ENCODE peak calls at places on chromosome 5, in eight cellular contexts. N, T, D, L, U, O, Q and H are unnamed samples.

GRCh38 chr5:170219615-170220014 is 13.2 kb upstream of the C5orf58 start:
- DNase-seq in D (peak), N (peak), Q (no peak), U (peak), T (peak), O (no peak), L (no peak), H (no peak)

GRCh38 chr5:132853790-132854189 is 12.5 kb downstream of the GDF9 start:
- DNase-seq in N (no peak), U (no peak), Q (no peak), T (no peak), L (no peak), D (no peak), O (no peak), H (no peak)

GRCh38 chr5:113081881-113082546 is 105.4 kb downstream of the DCP2 start:
- DNase-seq in N (peak), O (no peak), D (peak), U (peak), L (no peak), T (no peak), Q (no peak), H (no peak)

GRCh38 chr5:139689631-139690384 is 41.7 kb downstream of the CXXC5 start:
- DNase-seq in N (peak), U (no peak), Q (no peak), O (no peak), D (no peak), L (no peak), T (peak), H (no peak)

GRCh38 chr5:136020383-136021015 is 8.3 kb upstream of the TGFBI start:
- DNase-seq in N (peak), T (no peak), D (peak), O (no peak), L (no peak), U (peak), Q (no peak), H (no peak)

GRCh38 chr5:172454355-172455086 is at the start of gene SH3PXD2B:
- DNase-seq in Q (no peak), T (peak), D (no peak), O (peak), U (peak), N (peak), L (peak), H (peak)

GRCh38 chr5:1936413-1936812 is 53.7 kb upstream of the IRX4 start:
- DNase-seq in D (no peak), L (no peak), O (no peak), N (no peak), U (no peak), T (peak), Q (no peak), H (no peak)

GRCh38 chr5:16617272-16617973 is 626 bp upstream of the RETREG1 start:
- DNase-seq in T (no peak), D (no peak), N (no peak), U (no peak), L (peak), Q (no peak), O (no peak), H (no peak)

GRCh38 chr5:1793301-1793740 is 6.3 kb downstream of the MRPL36 start:
- DNase-seq in U (peak), N (no peak), D (no peak), L (no peak), T (no peak), O (no peak), Q (no peak), H (peak)

GRCh38 chr5:17042041-17042440 is 106.0 kb upstream of the MYO10 start:
- DNase-seq in N (no peak), Q (no peak), U (no peak), D (no peak), L (no peak), O (no peak), T (no peak), H (no peak)

GRCh38 chr5:172095368-172095960 is 89.0 kb upstream of the FBXW11 start:
- DNase-seq in T (no peak), L (no peak), N (no peak), D (no peak), U (peak), O (no peak), Q (no peak), H (no peak)

GRCh38 chr5:132104561-132104960 is 31.0 kb downstream of the CSF2 start:
- DNase-seq in D (peak), O (no peak), T (no peak), N (peak), U (peak), Q (no peak), L (no peak), H (no peak)

GRCh38 chr5:141954193-141954592 is 3.8 kb downstream of the PCDH12 start:
- DNase-seq in Q (no peak), L (no peak), D (no peak), N (no peak), U (no peak), T (no peak), O (no peak), H (no peak)

GRCh38 chr5:131379723-131380122 is 115.9 kb downstream of the CDC42SE2 start:
- DNase-seq in U (peak), O (no peak), T (peak), L (peak), N (no peak), Q (no peak), D (no peak), H (no peak)

GRCh38 chr5:176610430-176610763 is 441 bp upstream of the GPRIN1 start:
- DNase-seq in N (no peak), L (no peak), O (no peak), Q (no peak), T (no peak), U (no peak), D (no peak), H (no peak)

GRCh38 chr5:134136771-134137170 is 22.3 kb downstream of the TCF7 start:
- DNase-seq in D (no peak), T (no peak), O (no peak), U (no peak), N (no peak), Q (peak), L (peak), H (peak)

GRCh38 chr5:73183491-73183891 is 10.5 kb downstream of the TMEM174 start:
- DNase-seq in T (peak), Q (no peak), D (no peak), N (no peak), O (no peak), U (no peak), L (no peak), H (no peak)

GRCh38 chr5:149485655-149486615 is 65.3 kb downstream of the CSNK1A1 start:
- DNase-seq in L (no peak), N (peak), Q (no peak), U (peak), D (peak), T (peak), O (peak), H (no peak)

GRCh38 chr5:65830856-65831255 is 95.5 kb upstream of the ERBIN start:
- DNase-seq in Q (no peak), U (peak), D (no peak), L (no peak), O (no peak), N (no peak), T (no peak), H (no peak)

GRCh38 chr5:141674747-141675146 is 7.3 kb downstream of the ARAP3 start:
- DNase-seq in L (no peak), O (no peak), D (no peak), Q (no peak), T (no peak), U (no peak), N (no peak), H (no peak)